ENCODE peak calls at places on chromosomes 12 and 14, in seven cellular contexts. A is tibial artery; P is Panc1; E is CD4-positive, alpha-beta memory T cell; C is PC-9; S is heart right ventricle; T is H9. Z is an unnamed sample. For H3K4me1, the result is how much of the 10 kb centered on the place peaks cover.

GRCh38 chr12:43278268-43278832 is 273.7 kb downstream of the ADAMTS20 start:
- DNase-seq in A (no peak), P (no peak), C (no peak), T (no peak), S (no peak), E (no peak), Z (no peak)

GRCh38 chr14:57982802-57983201 is 116.9 kb upstream of the SLC35F4 start:
- DNase-seq in P (no peak), A (no peak), C (no peak), T (no peak), E (no peak), S (no peak), Z (no peak)

GRCh38 chr14:103071544-103072251 is 12.3 kb upstream of the LBHD2 start:
- DNase-seq in T (no peak), A (no peak), S (no peak), E (no peak), P (no peak), C (peak), Z (peak)

GRCh38 chr12:122080149-122081107 is 1.9 kb downstream of the MLXIP start:
- DNase-seq in C (peak), S (peak), A (peak), P (no peak), T (no peak), E (no peak), Z (peak)

GRCh38 chr12:52380271-52380694 is 5.2 kb downstream of the KRT84 start:
- DNase-seq in A (no peak), P (no peak), C (peak), T (peak), E (no peak), S (no peak), Z (peak)

GRCh38 chr14:25308244-25308643 is 258.3 kb upstream of the STXBP6 start:
- DNase-seq in S (no peak), C (no peak), P (no peak), E (no peak), T (peak), A (no peak), Z (no peak)

GRCh38 chr14:88233915-88234314 is 89.2 kb downstream of the KCNK10 start:
- DNase-seq in E (no peak), A (no peak), T (peak), P (no peak), C (no peak), S (no peak), Z (no peak)

GRCh38 chr14:45145214-45145613 is 9.5 kb downstream of the FANCM start:
- DNase-seq in C (no peak), S (no peak), T (no peak), A (no peak), E (no peak), P (no peak), Z (no peak)

GRCh38 chr12:42373669-42374068 is 47.7 kb downstream of the PPHLN1 start:
- DNase-seq in C (no peak), E (no peak), P (no peak), A (no peak), S (no peak), T (no peak), Z (no peak)

GRCh38 chr12:1848741-1849140 is 28.4 kb downstream of the LRTM2 start:
- DNase-seq in P (no peak), T (peak), S (no peak), A (peak), E (no peak), C (no peak), Z (no peak)

GRCh38 chr12:1848146-1848545 is 27.8 kb downstream of the LRTM2 start:
- DNase-seq in S (no peak), C (no peak), E (no peak), P (no peak), A (peak), T (peak), Z (no peak)

GRCh38 chr12:1852076-1852475 is 31.7 kb downstream of the LRTM2 start:
- DNase-seq in E (no peak), P (no peak), A (no peak), S (no peak), C (no peak), T (no peak), Z (no peak)

GRCh38 chr12:1853716-1854115 is 33.4 kb downstream of the LRTM2 start:
- DNase-seq in A (peak), T (peak), P (no peak), E (no peak), S (no peak), C (no peak), Z (no peak)

GRCh38 chr12:1851126-1851791 is 30.9 kb downstream of the LRTM2 start:
- DNase-seq in C (no peak), S (no peak), E (no peak), T (no peak), A (no peak), P (no peak), Z (no peak)
- H3K4me1 ChIP-seq in C (under half), S (under half), E (under half), T (under half), A (under half), P (under half), Z (under half)

GRCh38 chr12:116381744-116382455 is 104.4 kb upstream of the MED13L start:
- DNase-seq in T (peak), S (no peak), A (peak), E (no peak), C (no peak), P (no peak), Z (no peak)
- H3K27ac ChIP-seq in T (peak), S (no peak), A (no peak), E (no peak), C (no peak), P (peak), Z (no peak)

GRCh38 chr12:104691661-104692334 is 235.1 kb downstream of the CHST11 start:
- DNase-seq in A (peak), P (no peak), E (no peak), S (no peak), T (no peak), C (no peak), Z (peak)
- H3K4me1 ChIP-seq in A (under half), P (under half), E (half or more), S (under half), T (under half), C (under half), Z (under half)

DNA sequence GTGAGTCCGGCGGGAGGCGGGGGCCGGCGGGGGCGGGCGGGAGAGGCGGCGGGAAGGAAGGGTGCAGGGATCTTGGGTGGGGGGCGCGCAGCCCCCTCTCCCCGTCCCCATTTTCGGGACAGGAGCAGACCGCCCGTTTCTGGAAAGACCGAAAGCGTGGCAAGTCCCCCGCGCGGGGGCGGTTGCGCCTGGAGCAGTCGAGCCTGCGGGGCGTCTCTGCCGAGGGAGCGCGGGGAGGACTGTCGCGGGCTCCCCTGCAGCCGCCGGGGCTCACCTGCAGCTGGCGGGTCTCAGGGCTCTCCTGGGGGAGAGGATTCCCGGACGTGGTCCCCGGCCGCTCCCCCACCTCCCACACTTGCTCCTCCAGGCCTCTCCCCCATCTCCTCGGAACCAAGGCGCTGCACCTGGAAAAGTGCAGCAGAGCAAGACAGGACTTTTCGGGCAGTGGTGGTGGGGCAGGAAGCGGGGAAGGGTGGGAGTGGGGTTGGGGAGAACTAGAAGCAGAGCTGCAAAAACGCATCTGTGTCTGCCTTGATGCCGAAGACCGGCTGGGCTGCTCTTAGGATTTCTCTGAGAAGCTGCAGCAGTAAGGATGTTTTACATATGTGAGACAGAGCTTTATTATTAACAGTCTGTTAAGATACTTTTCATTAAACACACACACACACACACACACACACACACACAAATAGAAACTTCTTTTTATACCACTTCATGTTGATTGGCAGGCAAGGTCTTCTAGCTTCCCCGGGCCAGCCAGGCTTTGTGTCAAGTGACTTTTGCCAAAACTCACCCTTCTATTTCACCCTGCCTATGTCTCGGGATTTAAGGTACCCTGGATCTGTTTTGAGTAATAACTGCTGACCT is 680 bp downstream of the C12orf75 start:
- DNase-seq in T (no peak), S (peak), P (no peak), E (peak), A (no peak), C (no peak), Z (peak)
- H3K27ac ChIP-seq in T (no peak), S (no peak), P (peak), E (peak), A (peak), C (no peak), Z (peak)

GRCh38 chr12:45298721-45299120 is 82.8 kb downstream of the ANO6 start:
- DNase-seq in E (no peak), C (no peak), T (no peak), S (no peak), P (no peak), A (no peak), Z (no peak)
- H3K4me1 ChIP-seq in E (under half), C (half or more), T (under half), S (under half), P (under half), A (under half), Z (under half)

Z was measured in aorta.